ENCODE peak calls at places on chromosome 10, in five cellular contexts. One of them, this sample, is unnamed.

GRCh38 chr10:43749940-43750552 is 101.4 kb upstream of the ZNF32 start:
- DNase-seq in coronary artery: no peak
- DNase-seq in WTC11: no peak
- DNase-seq in breast epithelium: no peak
- DNase-seq in HCT116: no peak
- DNase-seq in this sample: no peak

GRCh38 chr10:2019803-2020202 is 282.5 kb upstream of the ADARB2 start:
- DNase-seq in coronary artery: no peak
- DNase-seq in WTC11: no peak
- DNase-seq in breast epithelium: no peak
- DNase-seq in HCT116: no peak
- DNase-seq in this sample: no peak

GRCh38 chr10:88117227-88117626 is 253.8 kb downstream of the PTEN start:
- DNase-seq in coronary artery: no peak
- DNase-seq in WTC11: no peak
- DNase-seq in breast epithelium: no peak
- DNase-seq in HCT116: no peak
- DNase-seq in this sample: no peak

GRCh38 chr10:29784175-29784773 is 149.5 kb upstream of the SVIL start:
- DNase-seq in coronary artery: peak; percentile 88
- DNase-seq in WTC11: peak; percentile 31
- DNase-seq in breast epithelium: peak; percentile 68
- DNase-seq in HCT116: peak; percentile 73
- DNase-seq in this sample: no peak

GRCh38 chr10:9301148-9301547 is 1246.7 kb downstream of the GATA3 start:
- DNase-seq in coronary artery: no peak
- DNase-seq in WTC11: no peak
- DNase-seq in breast epithelium: no peak
- DNase-seq in HCT116: no peak
- DNase-seq in this sample: no peak

GRCh38 chr10:2094171-2094570 is 356.8 kb upstream of the ADARB2 start:
- DNase-seq in coronary artery: no peak
- DNase-seq in WTC11: no peak
- DNase-seq in breast epithelium: no peak
- DNase-seq in HCT116: no peak
- DNase-seq in this sample: no peak

GRCh38 chr10:131726460-131726861 is 174.3 kb upstream of the PPP2R2D start:
- DNase-seq in coronary artery: peak; percentile 43
- DNase-seq in WTC11: peak; percentile 60
- DNase-seq in breast epithelium: peak; percentile 54
- DNase-seq in HCT116: no peak
- DNase-seq in this sample: no peak

GRCh38 chr10:117007080-117007479 is 2.1 kb upstream of the SHTN1 start:
- DNase-seq in coronary artery: no peak
- DNase-seq in WTC11: no peak
- DNase-seq in breast epithelium: no peak
- DNase-seq in HCT116: peak; percentile 81
- DNase-seq in this sample: no peak

GRCh38 chr10:101762736-101763135 is 13.2 kb downstream of the FGF8 start:
- DNase-seq in coronary artery: no peak
- DNase-seq in WTC11: no peak
- DNase-seq in breast epithelium: no peak
- DNase-seq in HCT116: no peak
- DNase-seq in this sample: no peak

GRCh38 chr10:22824984-22825383 is 102.9 kb upstream of the ARMC3 start:
- DNase-seq in coronary artery: no peak
- DNase-seq in WTC11: no peak
- DNase-seq in breast epithelium: no peak
- DNase-seq in HCT116: peak; percentile 96
- DNase-seq in this sample: no peak

GRCh38 chr10:28676968-28677888 is at the start of gene BAMBI:
- DNase-seq in coronary artery: peak; percentile 92
- DNase-seq in WTC11: peak; percentile 94
- DNase-seq in breast epithelium: peak; percentile 87
- DNase-seq in HCT116: peak; percentile 77
- DNase-seq in this sample: peak; percentile 96

GRCh38 chr10:17563452-17563851 is 53.7 kb downstream of the HACD1 start:
- DNase-seq in coronary artery: no peak
- DNase-seq in WTC11: no peak
- DNase-seq in breast epithelium: no peak
- DNase-seq in HCT116: no peak
- DNase-seq in this sample: no peak

GRCh38 chr10:122294006-122294405 is 22.9 kb downstream of the BTBD16 start:
- DNase-seq in coronary artery: peak; percentile 49
- DNase-seq in WTC11: no peak
- DNase-seq in breast epithelium: no peak
- DNase-seq in HCT116: no peak
- DNase-seq in this sample: no peak

GRCh38 chr10:60940435-60940834 is 3.5 kb downstream of the RHOBTB1 start:
- DNase-seq in coronary artery: no peak
- DNase-seq in WTC11: no peak
- DNase-seq in breast epithelium: no peak
- DNase-seq in HCT116: no peak
- DNase-seq in this sample: no peak

GRCh38 chr10:60932756-60933155 is 11.2 kb downstream of the RHOBTB1 start:
- DNase-seq in coronary artery: no peak
- DNase-seq in WTC11: no peak
- DNase-seq in breast epithelium: no peak
- DNase-seq in HCT116: no peak
- DNase-seq in this sample: no peak

GRCh38 chr10:60937784-60938654 is 6.0 kb downstream of the RHOBTB1 start:
- DNase-seq in coronary artery: no peak
- DNase-seq in WTC11: no peak
- DNase-seq in breast epithelium: no peak
- DNase-seq in HCT116: no peak
- DNase-seq in this sample: no peak

GRCh38 chr10:60934215-60935175 is 9.5 kb downstream of the RHOBTB1 start:
- DNase-seq in coronary artery: no peak
- DNase-seq in WTC11: no peak
- DNase-seq in breast epithelium: no peak
- DNase-seq in HCT116: no peak
- DNase-seq in this sample: no peak

DNA sequence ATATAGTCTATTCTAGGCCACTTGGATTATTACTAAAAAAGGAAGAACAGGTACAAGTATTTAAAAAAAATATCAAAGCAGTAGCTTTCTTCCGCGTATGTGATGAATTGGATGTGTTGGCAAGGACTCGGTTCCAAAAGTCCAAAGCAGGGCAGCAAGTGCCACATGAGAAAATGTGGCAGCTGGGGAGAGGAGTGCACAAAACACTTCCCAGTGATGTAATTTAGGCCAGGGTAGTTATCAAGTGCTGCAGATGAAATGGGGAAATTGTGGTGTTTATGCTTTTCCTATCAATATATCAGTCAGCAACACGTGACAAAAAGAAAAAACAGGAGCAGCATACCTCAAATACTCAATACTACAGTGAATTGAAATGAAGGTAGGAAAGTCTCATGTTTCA is 7.0 kb downstream of the RHOBTB1 start:
- DNase-seq in coronary artery: no peak
- DNase-seq in WTC11: no peak
- DNase-seq in breast epithelium: no peak
- DNase-seq in HCT116: no peak
- DNase-seq in this sample: no peak
- TF ChIP-seq CTCF in coronary artery: no peak
- TF ChIP-seq CTCF in WTC11: no peak
- TF ChIP-seq CTCF in breast epithelium: no peak
- TF ChIP-seq CTCF in HCT116: no peak
- TF ChIP-seq CTCF in this sample: no peak

DNA sequence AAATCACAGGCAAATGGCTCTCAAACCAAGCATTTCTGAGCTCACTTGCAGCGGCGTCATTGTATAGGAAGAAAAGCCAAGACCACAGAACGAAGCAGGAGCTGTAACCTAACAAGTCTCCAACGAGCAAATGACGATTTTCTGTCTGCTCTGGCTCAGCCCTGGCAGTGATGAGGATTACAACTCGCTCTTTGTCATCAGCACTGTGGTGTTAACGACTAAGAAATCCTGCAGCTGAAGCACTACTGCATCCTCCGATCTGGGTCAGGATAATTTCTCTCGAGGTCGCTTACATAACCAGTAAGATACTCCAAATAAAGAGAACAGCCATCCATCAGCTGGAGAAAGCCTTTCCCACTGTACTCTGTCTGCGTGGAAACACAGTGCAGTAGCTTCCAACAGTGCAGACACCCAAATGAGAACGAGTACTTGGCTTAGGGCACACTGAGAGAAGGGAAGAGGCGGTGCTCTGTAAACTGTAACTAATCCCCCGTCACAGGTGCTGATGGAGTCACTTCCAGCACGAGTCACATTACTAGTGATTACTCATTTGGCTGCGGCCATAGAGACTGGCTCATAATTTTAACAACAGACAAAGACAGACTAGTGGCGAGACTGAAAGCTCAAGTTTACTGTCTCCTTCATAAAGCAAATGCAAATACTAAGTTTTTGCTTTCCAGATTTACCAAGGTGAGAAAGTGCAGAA is 135.8 kb downstream of the NRBF2 start:
- DNase-seq in coronary artery: peak; percentile 93
- DNase-seq in WTC11: peak; percentile 43
- DNase-seq in breast epithelium: peak; percentile 66
- DNase-seq in HCT116: peak; percentile 94
- DNase-seq in this sample: peak; percentile 44
- TF ChIP-seq CTCF in coronary artery: no peak
- TF ChIP-seq CTCF in WTC11: no peak
- TF ChIP-seq CTCF in breast epithelium: peak; percentile 54
- TF ChIP-seq CTCF in HCT116: peak; percentile 36
- TF ChIP-seq CTCF in this sample: no peak

DNA sequence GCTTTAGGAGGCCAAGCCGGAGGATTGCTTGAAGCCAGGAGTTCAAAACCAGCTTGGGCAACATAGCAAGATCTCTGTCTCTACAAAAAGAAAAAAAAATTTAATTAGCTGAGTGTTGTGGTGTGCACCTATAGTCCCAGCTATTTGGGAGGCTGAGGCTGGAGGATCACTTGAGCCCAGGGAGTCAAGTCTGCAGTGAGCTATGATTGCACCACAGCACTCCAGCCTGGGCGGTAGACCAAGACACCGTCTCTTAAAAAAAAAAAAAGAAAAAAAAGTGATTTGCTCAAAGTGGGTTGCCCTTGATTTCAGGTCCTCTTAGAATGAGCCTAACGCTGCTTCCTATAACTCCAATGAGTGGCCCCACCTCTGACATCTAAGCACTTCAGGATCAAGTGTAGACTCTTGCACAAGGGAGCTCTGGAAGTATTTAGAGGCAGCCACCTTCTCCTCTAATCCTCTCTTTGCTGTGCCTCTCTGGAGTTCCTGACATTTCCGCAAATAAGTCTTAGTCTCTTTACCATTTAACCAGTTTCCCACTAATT is 60.9 kb upstream of the CELF2 start:
- DNase-seq in coronary artery: no peak
- DNase-seq in WTC11: no peak
- DNase-seq in breast epithelium: no peak
- DNase-seq in HCT116: no peak
- DNase-seq in this sample: no peak
- TF ChIP-seq CTCF in coronary artery: no peak
- TF ChIP-seq CTCF in WTC11: no peak
- TF ChIP-seq CTCF in breast epithelium: no peak
- TF ChIP-seq CTCF in HCT116: no peak
- TF ChIP-seq CTCF in this sample: no peak

GRCh38 chr10:4772202-4772570 is 53.8 kb upstream of the AKR1E2 start:
- DNase-seq in coronary artery: no peak
- DNase-seq in WTC11: no peak
- DNase-seq in breast epithelium: no peak
- DNase-seq in HCT116: no peak
- DNase-seq in this sample: no peak

GRCh38 chr10:4767033-4767814 is 58.8 kb upstream of the AKR1E2 start:
- DNase-seq in coronary artery: no peak
- DNase-seq in WTC11: no peak
- DNase-seq in breast epithelium: no peak
- DNase-seq in HCT116: peak; percentile 38
- DNase-seq in this sample: no peak

GRCh38 chr10:4766449-4766848 is 59.6 kb upstream of the AKR1E2 start:
- DNase-seq in coronary artery: no peak
- DNase-seq in WTC11: no peak
- DNase-seq in breast epithelium: no peak
- DNase-seq in HCT116: no peak
- DNase-seq in this sample: no peak

GRCh38 chr10:4771554-4772201 is 54.3 kb upstream of the AKR1E2 start:
- DNase-seq in coronary artery: no peak
- DNase-seq in WTC11: no peak
- DNase-seq in breast epithelium: no peak
- DNase-seq in HCT116: no peak
- DNase-seq in this sample: no peak

GRCh38 chr10:4770766-4771553 is 55.0 kb upstream of the AKR1E2 start:
- DNase-seq in coronary artery: no peak
- DNase-seq in WTC11: no peak
- DNase-seq in breast epithelium: no peak
- DNase-seq in HCT116: peak; percentile 81
- DNase-seq in this sample: no peak
- TF ChIP-seq CTCF in coronary artery: no peak
- TF ChIP-seq CTCF in WTC11: no peak
- TF ChIP-seq CTCF in breast epithelium: peak; percentile 11
- TF ChIP-seq CTCF in HCT116: peak; percentile 62
- TF ChIP-seq CTCF in this sample: no peak

GRCh38 chr10:97682042-97682441 is 5.0 kb downstream of the AVPI1 start:
- DNase-seq in coronary artery: no peak
- DNase-seq in WTC11: no peak
- DNase-seq in breast epithelium: no peak
- DNase-seq in HCT116: no peak
- DNase-seq in this sample: no peak

GRCh38 chr10:97685395-97685958 is 1.6 kb downstream of the AVPI1 start:
- DNase-seq in coronary artery: no peak
- DNase-seq in WTC11: peak; percentile 50
- DNase-seq in breast epithelium: no peak
- DNase-seq in HCT116: peak; percentile 31
- DNase-seq in this sample: no peak

GRCh38 chr10:97686301-97686961 is 610 bp downstream of the AVPI1 start:
- DNase-seq in coronary artery: no peak
- DNase-seq in WTC11: no peak
- DNase-seq in breast epithelium: no peak
- DNase-seq in HCT116: no peak
- DNase-seq in this sample: no peak

GRCh38 chr10:97684866-97685394 is 2.1 kb downstream of the AVPI1 start:
- DNase-seq in coronary artery: no peak
- DNase-seq in WTC11: no peak
- DNase-seq in breast epithelium: no peak
- DNase-seq in HCT116: no peak
- DNase-seq in this sample: no peak

DNA sequence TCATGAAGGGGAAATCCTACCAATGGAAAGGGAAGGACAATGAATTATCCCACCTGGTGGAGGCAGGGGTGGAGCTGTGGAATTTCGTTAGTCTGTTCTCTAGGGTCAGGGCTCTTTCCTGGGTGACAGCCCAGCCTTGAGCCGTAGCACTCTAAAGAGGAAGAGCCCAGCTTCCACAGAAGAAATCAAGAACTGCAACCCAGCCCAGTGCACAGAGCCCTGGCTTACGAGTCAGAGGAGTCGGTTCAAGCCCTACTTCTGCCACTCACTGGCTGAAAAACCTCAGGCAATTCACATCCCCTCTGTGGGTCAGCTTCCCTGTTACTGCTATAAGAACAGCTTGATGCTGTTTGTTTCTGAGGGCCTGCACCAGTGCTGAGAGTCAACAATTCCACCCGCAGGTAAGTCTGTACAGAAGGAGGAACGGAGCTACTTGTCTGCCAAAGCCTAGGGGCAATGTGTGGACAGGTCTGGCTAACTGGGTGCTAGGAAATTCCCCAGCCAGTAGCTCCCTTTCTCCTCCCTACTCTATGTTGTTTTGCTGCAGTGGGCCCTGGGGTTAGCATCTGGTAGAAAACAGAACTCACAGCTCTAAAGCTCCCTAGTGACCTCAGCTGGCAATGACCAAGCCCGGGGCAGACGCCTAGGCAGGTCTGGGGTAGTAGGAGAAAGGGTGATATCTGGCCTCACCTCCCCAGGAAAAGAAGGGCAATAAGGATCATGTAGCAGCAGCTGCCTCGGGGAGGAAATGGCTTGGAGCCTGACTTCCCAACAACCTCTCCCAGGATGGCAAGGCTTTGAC is 3.3 kb downstream of the AVPI1 start:
- DNase-seq in coronary artery: no peak
- DNase-seq in WTC11: no peak
- DNase-seq in breast epithelium: no peak
- DNase-seq in HCT116: no peak
- DNase-seq in this sample: no peak
- TF ChIP-seq CTCF in coronary artery: no peak
- TF ChIP-seq CTCF in WTC11: no peak
- TF ChIP-seq CTCF in breast epithelium: no peak
- TF ChIP-seq CTCF in HCT116: no peak
- TF ChIP-seq CTCF in this sample: no peak

This sample was measured in glutamatergic neuron.